ENCODE peak calls at places on chromosomes 6 and 20, in eight cellular contexts. T is pancreas, K is IMR-90, I is heart left ventricle, O is tibial nerve, Y is lower lobe of right lung, C is OCI-LY7, B is psoas muscle. V is an unnamed sample.

GRCh38 chr6:129517288-129517687 is 192.7 kb downstream of the ARHGAP18 start:
- DNase-seq in T (no peak), K (no peak), I (no peak), O (no peak), Y (no peak), C (no peak), B (no peak), V (no peak)

GRCh38 chr20:24097506-24098245 is 109.1 kb upstream of the GGTLC1 start:
- DNase-seq in T (no peak), K (no peak), I (no peak), O (no peak), Y (no peak), C (no peak), B (no peak), V (no peak)

GRCh38 chr6:81326856-81327561 is 425.5 kb downstream of the TENT5A start:
- DNase-seq in T (no peak), K (peak), I (no peak), O (no peak), Y (no peak), C (no peak), B (no peak), V (no peak)

GRCh38 chr6:5302220-5302946 is 41.1 kb downstream of the FARS2 start:
- DNase-seq in T (no peak), K (peak), I (no peak), O (no peak), Y (no peak), C (no peak), B (no peak), V (no peak)

GRCh38 chr6:13593103-13593502 is 18.7 kb downstream of the SIRT5 start:
- DNase-seq in T (no peak), K (no peak), I (no peak), O (no peak), Y (no peak), C (no peak), B (no peak), V (no peak)

GRCh38 chr20:33668087-33668790 is 1.5 kb downstream of the ACTL10 start:
- DNase-seq in T (no peak), K (no peak), I (peak), O (peak), Y (peak), C (peak), B (no peak), V (no peak)

GRCh38 chr6:116522896-116523295 is 11.5 kb downstream of the CALHM5 start:
- DNase-seq in T (no peak), K (no peak), I (no peak), O (no peak), Y (no peak), C (no peak), B (no peak), V (no peak)

GRCh38 chr6:137271245-137272183 is 52.3 kb upstream of the IFNGR1 start:
- DNase-seq in T (no peak), K (peak), I (no peak), O (no peak), Y (no peak), C (peak), B (no peak), V (peak)

GRCh38 chr20:21278829-21279228 is 24.3 kb upstream of the XRN2 start:
- DNase-seq in T (no peak), K (no peak), I (no peak), O (no peak), Y (no peak), C (no peak), B (no peak), V (no peak)

GRCh38 chr20:57244627-57245214 is 21.7 kb downstream of the BMP7 start:
- DNase-seq in T (no peak), K (no peak), I (no peak), O (no peak), Y (no peak), C (peak), B (no peak), V (no peak)

GRCh38 chr20:43388267-43389081 is 69.2 kb upstream of the SRSF6 start:
- DNase-seq in T (peak), K (peak), I (peak), O (no peak), Y (peak), C (no peak), B (peak), V (peak)

GRCh38 chr6:34155471-34156300 is 9.8 kb upstream of the GRM4 start:
- DNase-seq in T (no peak), K (no peak), I (peak), O (no peak), Y (no peak), C (no peak), B (no peak), V (no peak)

GRCh38 chr20:57315964-57316480 is 13.6 kb upstream of the SPO11 start:
- DNase-seq in T (no peak), K (no peak), I (no peak), O (no peak), Y (no peak), C (peak), B (no peak), V (no peak)

GRCh38 chr6:169868458-169868857 is 117.0 kb downstream of the ERMARD start:
- DNase-seq in T (no peak), K (no peak), I (peak), O (no peak), Y (no peak), C (peak), B (no peak), V (no peak)

GRCh38 chr6:26305097-26305841 is 59.7 kb upstream of the BTN3A2 start:
- DNase-seq in T (peak), K (peak), I (peak), O (peak), Y (no peak), C (peak), B (peak), V (peak)

GRCh38 chr6:44176935-44177509 is 18.4 kb downstream of the CAPN11 start:
- DNase-seq in T (no peak), K (no peak), I (no peak), O (no peak), Y (no peak), C (no peak), B (no peak), V (no peak)

GRCh38 chr6:134870677-134871498 is 79.0 kb downstream of the ALDH8A1 start:
- DNase-seq in T (no peak), K (peak), I (no peak), O (no peak), Y (no peak), C (peak), B (no peak), V (no peak)

GRCh38 chr20:6735913-6736845 is 31.3 kb upstream of the BMP2 start:
- DNase-seq in T (no peak), K (no peak), I (no peak), O (no peak), Y (no peak), C (no peak), B (no peak), V (peak)

GRCh38 chr6:24721461-24722215 is 2.7 kb upstream of the C6orf62 start:
- DNase-seq in T (peak), K (peak), I (no peak), O (peak), Y (no peak), C (no peak), B (no peak), V (no peak)

GRCh38 chr6:90329397-90330077 is 32.9 kb upstream of the BACH2 start:
- DNase-seq in T (no peak), K (no peak), I (no peak), O (no peak), Y (no peak), C (no peak), B (no peak), V (no peak)

DNA sequence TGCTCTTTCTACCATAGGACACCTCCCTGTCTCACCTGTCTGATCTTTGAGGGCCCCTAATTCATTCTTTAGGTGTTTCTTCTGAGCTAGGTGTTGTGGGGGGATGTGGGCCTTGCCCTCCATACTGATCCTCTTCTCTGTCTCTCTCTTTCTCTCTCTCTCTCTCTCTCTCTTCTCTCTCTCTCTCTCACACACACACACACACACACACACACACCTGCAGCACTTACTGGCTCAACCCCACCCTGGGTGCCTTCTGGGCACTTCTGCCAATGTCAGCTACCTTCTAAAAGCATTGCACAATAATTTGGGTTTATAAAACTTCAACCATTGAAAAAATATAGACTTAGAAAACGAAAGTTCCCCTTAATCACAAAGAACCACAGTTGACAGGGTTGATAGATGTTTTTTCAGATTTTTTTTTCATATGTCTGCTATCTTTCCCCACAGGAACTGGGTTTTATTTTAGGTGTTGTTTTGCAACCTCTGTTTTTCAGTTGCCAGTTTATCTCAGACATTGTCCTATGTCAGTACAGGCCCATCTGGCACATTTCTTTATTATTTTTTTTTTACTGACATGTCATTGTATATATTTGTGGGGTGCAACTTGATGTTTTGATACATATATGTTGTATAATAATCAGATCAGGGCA is 28.1 kb downstream of the PKIG start:
- DNase-seq in T (no peak), K (no peak), I (no peak), O (no peak), Y (no peak), C (peak), B (no peak), V (no peak)
- H3K4me3 ChIP-seq in T (no peak), K (no peak), I (no peak), O (no peak), Y (no peak), C (peak), B (no peak), V (no peak)

DNA sequence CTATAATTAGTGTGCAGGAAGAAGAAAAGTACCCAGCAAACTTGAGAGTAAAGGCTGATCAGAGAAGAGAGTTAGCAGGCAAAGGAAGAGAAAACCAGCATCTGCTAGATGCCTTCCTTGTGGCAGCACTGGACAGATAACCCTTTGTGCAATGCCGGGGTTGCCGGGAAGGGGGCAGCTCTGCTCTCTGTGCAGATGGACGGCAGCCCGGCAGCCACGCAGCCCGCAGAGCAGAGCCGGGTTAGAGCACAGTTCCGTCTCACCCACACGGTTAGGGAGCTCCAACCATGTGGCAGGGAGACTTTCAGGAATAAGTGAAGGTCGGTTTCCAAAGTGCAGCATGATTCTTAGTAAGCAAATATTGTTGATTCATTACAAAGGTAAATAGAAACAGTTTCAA is 80.0 kb upstream of the RPS6KA2 start:
- DNase-seq in T (peak), K (peak), I (peak), O (no peak), Y (peak), C (no peak), B (peak), V (peak)
- TF ChIP-seq CTCF in T (peak), K (peak), I (peak), O (no peak), Y (peak), C (no peak), B (peak), V (peak)

DNA sequence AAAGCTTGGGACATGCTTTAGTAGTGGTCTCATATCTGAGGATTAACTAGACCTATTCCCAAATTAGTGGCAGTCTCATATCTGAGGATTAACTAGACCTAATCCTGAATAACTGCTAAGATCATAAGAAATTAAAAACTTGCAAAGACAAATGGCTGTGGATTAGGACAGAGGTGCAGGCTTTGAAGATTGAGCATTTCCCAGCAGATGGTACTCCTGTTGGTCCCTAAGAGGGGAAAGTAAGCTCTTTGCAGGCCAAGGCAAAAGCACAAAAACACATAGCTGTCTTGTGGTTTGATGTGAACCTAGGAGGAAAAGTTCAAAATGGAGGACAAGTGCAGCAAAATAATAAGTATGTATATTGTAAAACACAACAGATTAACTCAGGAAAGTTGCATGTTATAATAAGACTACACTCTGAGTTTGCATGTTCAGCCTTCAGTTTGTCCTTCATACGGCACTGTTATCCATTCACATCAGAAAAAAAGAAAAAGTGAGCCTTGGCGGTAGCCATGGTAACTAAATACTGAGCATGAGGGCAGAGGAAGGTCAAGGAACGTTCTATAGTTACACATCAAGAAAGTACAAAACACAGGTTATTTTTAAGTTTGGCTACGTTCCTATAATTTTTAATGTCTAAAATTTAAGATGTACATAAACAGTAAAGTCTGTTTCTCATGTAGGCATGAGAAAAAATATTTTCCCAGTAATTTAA is 62.8 kb downstream of the FILIP1 start:
- DNase-seq in T (no peak), K (no peak), I (no peak), O (no peak), Y (no peak), C (no peak), B (no peak), V (peak)
- H3K4me3 ChIP-seq in T (no peak), K (no peak), I (no peak), O (no peak), Y (no peak), C (no peak), B (peak), V (no peak)

DNA sequence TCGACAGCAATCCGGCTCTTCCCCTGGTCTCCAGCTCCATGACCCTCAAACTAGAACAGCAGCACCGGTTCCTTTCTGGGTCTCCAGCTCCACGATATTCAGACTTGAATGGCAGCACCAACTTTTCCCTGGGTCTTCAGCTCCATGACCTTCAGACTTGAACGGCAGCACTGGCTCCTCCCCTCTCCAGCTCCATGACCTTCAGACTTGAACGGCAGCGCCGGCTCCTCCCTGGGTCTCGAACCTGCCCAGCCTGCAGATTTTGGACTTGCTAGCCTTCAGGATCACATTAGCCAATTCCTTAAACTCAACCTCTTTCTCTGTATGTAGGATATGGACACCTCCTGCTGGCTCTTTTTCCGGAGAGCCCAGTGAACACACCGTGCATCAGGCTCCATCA is 350.9 kb downstream of the PREX1 start:
- DNase-seq in T (no peak), K (no peak), I (no peak), O (no peak), Y (no peak), C (no peak), B (no peak), V (no peak)
- TF ChIP-seq CTCF in T (no peak), K (no peak), I (no peak), O (no peak), Y (no peak), C (no peak), B (no peak), V (no peak)

GRCh38 chr6:397056-397455 is 5.5 kb downstream of the IRF4 start:
- DNase-seq in T (no peak), K (no peak), I (no peak), O (no peak), Y (no peak), C (no peak), B (no peak), V (no peak)
- H3K4me3 ChIP-seq in T (no peak), K (no peak), I (no peak), O (no peak), Y (no peak), C (no peak), B (no peak), V (no peak)

DNA sequence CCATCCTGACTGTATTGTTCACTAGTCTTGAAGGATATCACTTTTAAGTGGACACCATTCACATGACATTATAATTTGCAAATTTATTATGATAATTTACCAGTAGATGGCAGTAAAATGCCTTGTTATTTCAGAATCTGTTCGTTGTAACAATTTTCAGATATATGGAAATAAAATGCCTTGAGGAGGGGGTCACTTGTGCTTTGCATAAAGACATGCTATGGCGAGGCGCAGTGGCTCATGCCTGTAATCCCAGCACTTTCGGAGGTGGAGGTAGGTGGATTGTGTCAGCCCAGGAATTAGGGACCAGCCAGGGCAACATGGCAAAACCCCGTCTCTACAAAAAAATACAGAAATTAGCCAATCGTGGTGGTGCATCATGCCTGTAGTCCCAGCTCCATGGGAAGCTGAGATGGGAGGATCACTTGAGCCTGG is 9.0 kb upstream of the NCOA6 start:
- DNase-seq in T (no peak), K (peak), I (no peak), O (no peak), Y (no peak), C (peak), B (no peak), V (no peak)
- TF ChIP-seq CTCF in T (no peak), K (peak), I (peak), O (peak), Y (peak), C (peak), B (peak), V (peak)

DNA sequence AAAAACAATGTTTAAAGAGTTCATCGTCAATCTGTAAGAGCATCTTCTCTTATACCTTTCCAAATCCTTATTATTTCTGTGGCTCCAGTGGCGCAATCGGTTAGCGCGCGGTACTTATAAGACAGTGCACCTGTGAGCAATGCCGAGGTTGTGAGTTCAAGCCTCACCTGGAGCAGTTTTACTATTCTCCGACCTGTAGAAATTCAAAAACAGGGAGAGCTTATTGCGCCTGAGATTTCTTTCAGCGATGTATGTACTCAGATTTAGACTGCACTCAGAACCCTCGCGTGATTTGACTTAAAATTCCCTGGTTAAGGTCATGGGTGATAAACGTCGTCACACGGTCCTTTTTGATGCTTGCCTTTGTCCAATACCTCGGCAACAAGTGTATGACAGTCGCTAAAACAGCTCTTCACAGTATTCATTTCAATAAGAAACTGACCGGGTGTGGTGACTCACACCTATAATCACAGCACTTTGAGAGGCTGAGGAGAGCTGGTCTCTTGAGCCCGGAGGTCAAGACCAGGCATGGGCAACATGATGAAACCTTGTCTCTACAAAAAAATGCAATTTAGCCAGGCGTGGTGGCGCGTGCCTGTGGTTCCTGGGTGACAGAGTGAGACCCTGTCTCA is 11.9 kb downstream of the GPX5 start:
- DNase-seq in T (no peak), K (peak), I (no peak), O (no peak), Y (no peak), C (no peak), B (no peak), V (peak)
- H3K4me3 ChIP-seq in T (no peak), K (no peak), I (no peak), O (no peak), Y (no peak), C (peak), B (no peak), V (peak)